ENCODE peak calls at places on chromosomes 7 and 10, in five cellular contexts. R is EL, B is kidney glomerular epithelial cell, D is kidney epithelial cell, L is HEK293T. F is an unnamed sample.

GRCh38 chr10:18230794-18231193 is 90.6 kb downstream of the CACNB2 start:
- DNase-seq in B (no peak), R (peak; percentile 43), L (no peak), D (no peak), F (no peak)

GRCh38 chr10:53123311-53123710 is 350.7 kb upstream of the MBL2 start:
- DNase-seq in D (no peak), L (no peak), B (no peak), R (no peak), F (no peak)

GRCh38 chr10:120457431-120458172 is 575 bp downstream of the PLPP4 start:
- DNase-seq in R (no peak), L (no peak), D (no peak), B (no peak), F (no peak)

GRCh38 chr10:35129185-35129674 is 2.6 kb downstream of the CREM start:
- DNase-seq in D (no peak), L (no peak), R (no peak), B (no peak), F (no peak)

GRCh38 chr10:49175587-49176309 is 12.4 kb downstream of the TMEM273 start:
- DNase-seq in R (no peak), L (no peak), B (no peak), D (no peak), F (no peak)

GRCh38 chr7:98235901-98236300 is 16.1 kb downstream of the TECPR1 start:
- DNase-seq in B (no peak), R (no peak), D (no peak), L (no peak), F (no peak)

GRCh38 chr10:33157108-33157507 is 177.4 kb downstream of the NRP1 start:
- DNase-seq in R (peak; percentile 73), B (peak; percentile 13), L (no peak), D (no peak), F (peak; percentile 72)

GRCh38 chr7:27933691-27934565 is 194.0 kb downstream of the TAX1BP1 start:
- DNase-seq in B (no peak), L (no peak), D (no peak), R (no peak), F (peak; percentile 23)

GRCh38 chr10:124735491-124736286 is 8.5 kb downstream of the FAM53B start:
- DNase-seq in B (no peak), L (no peak), D (no peak), R (no peak), F (no peak)

GRCh38 chr10:88472540-88472939 is 110.6 kb downstream of the RNLS start:
- DNase-seq in R (no peak), L (no peak), D (no peak), B (no peak), F (no peak)

GRCh38 chr7:93890464-93891068 is at the start of gene TFPI2:
- DNase-seq in L (peak; percentile 27), R (peak; percentile 89), D (peak; percentile 73), B (peak; percentile 56), F (peak; percentile 84)

GRCh38 chr10:77380723-77381122 is 256.9 kb downstream of the KCNMA1 start:
- DNase-seq in R (no peak), D (no peak), B (no peak), L (no peak), F (no peak)

GRCh38 chr10:97798958-97799565 is 27.3 kb upstream of the SFRP5 start:
- DNase-seq in B (no peak), L (no peak), D (no peak), R (no peak), F (no peak)

GRCh38 chr7:41824284-41824683 is 121.4 kb upstream of the INHBA start:
- DNase-seq in B (no peak), D (no peak), R (peak; percentile 60), L (no peak), F (peak; percentile 28)

GRCh38 chr7:39838326-39838725 is 111.7 kb upstream of the CDK13 start:
- DNase-seq in B (peak; percentile 12), L (no peak), R (peak; percentile 30), D (peak; percentile 44), F (peak; percentile 74)

GRCh38 chr7:36084485-36085091 is 68.5 kb upstream of the EEPD1 start:
- DNase-seq in R (peak; percentile 17), D (peak; percentile 90), L (peak; percentile 63), B (peak; percentile 83), F (peak; percentile 40)

GRCh38 chr10:90289037-90289436 is 568.8 kb downstream of the HTR7 start:
- DNase-seq in L (no peak), R (peak; percentile 21), D (no peak), B (no peak), F (peak; percentile 92)

GRCh38 chr7:33882040-33882800 is 23.1 kb upstream of the BMPER start:
- DNase-seq in L (no peak), R (no peak), D (no peak), B (no peak), F (no peak)

GRCh38 chr10:125788156-125789034 is 12.8 kb upstream of the MMP21 start:
- DNase-seq in D (no peak), B (no peak), L (no peak), R (no peak), F (no peak)

GRCh38 chr7:37765872-37766525 is 82.4 kb upstream of the NME8 start:
- DNase-seq in L (no peak), R (no peak), D (no peak), B (no peak), F (no peak)

GRCh38 chr10:114312585-114312984 is 73.5 kb downstream of the VWA2 start:
- DNase-seq in R (no peak), B (no peak), D (no peak), L (no peak), F (no peak)

GRCh38 chr10:120208488-120208887 is 248.5 kb upstream of the PLPP4 start:
- DNase-seq in R (no peak), B (no peak), D (no peak), L (no peak), F (no peak)

GRCh38 chr7:82818091-82818620 is 344.5 kb downstream of the PCLO start:
- DNase-seq in L (no peak), D (no peak), R (no peak), B (no peak), F (peak; percentile 19)

GRCh38 chr7:95596183-95597135 is at the start of gene PDK4:
- DNase-seq in R (peak; percentile 51), B (peak; percentile 72), L (peak; percentile 56), D (no peak), F (peak; percentile 86)

GRCh38 chr7:38699481-38699880 is 68.3 kb upstream of the AMPH start:
- DNase-seq in D (no peak), R (peak; percentile 49), B (no peak), L (no peak), F (peak; percentile 37)

GRCh38 chr10:5632430-5632829 is 34.0 kb downstream of the ASB13 start:
- DNase-seq in L (no peak), D (peak; percentile 89), B (peak; percentile 86), R (no peak), F (peak; percentile 56)

GRCh38 chr7:106287786-106288185 is 3.0 kb upstream of the NAMPT start:
- DNase-seq in D (no peak), L (no peak), B (no peak), R (no peak), F (no peak)

GRCh38 chr10:124632566-124632965 is 111.6 kb downstream of the FAM53B start:
- DNase-seq in B (no peak), R (no peak), L (no peak), D (no peak), F (no peak)

GRCh38 chr7:156667110-156667436 is 26.5 kb downstream of the RNF32 start:
- DNase-seq in B (no peak), D (no peak), R (no peak), L (no peak), F (no peak)

GRCh38 chr7:111074071-111074771 is 16.7 kb upstream of the LRRN3 start:
- DNase-seq in L (no peak), D (no peak), B (no peak), R (no peak), F (no peak)

GRCh38 chr10:43584051-43584450 is 9.6 kb upstream of the ZNF239 start:
- DNase-seq in B (no peak), D (no peak), R (no peak), L (no peak), F (no peak)